ENCODE peak calls at places on chromosomes 1 and 21, in four cellular contexts. G, W, C and S are unnamed samples.

GRCh38 chr1:156509424-156510035 is 9.0 kb upstream of the MEF2D start:
- DNase-seq in G (no peak), W (no peak), C (no peak), S (no peak)

GRCh38 chr1:13513885-13514546 is at the start of gene LRRC38:
- DNase-seq in G (no peak), W (no peak), C (no peak), S (no peak)

GRCh38 chr1:244291171-244291866 is 160.4 kb downstream of the ADSS2 start:
- DNase-seq in G (no peak), W (no peak), C (no peak), S (no peak)

GRCh38 chr1:6248798-6249731 is 5.1 kb downstream of the HES3 start:
- DNase-seq in G (no peak), W (no peak), C (no peak), S (no peak)

GRCh38 chr1:64111787-64112186 is 91.6 kb upstream of the UBE2U start:
- DNase-seq in G (no peak), W (no peak), C (no peak), S (peak)

GRCh38 chr1:85581138-85581801 is 709 bp downstream of the CCN1 start:
- DNase-seq in G (no peak), W (no peak), C (peak), S (no peak)

GRCh38 chr1:17594026-17594425 is 54.5 kb downstream of the ARHGEF10L start:
- DNase-seq in G (no peak), W (no peak), C (no peak), S (no peak)

GRCh38 chr1:37890378-37891014 is 31.1 kb upstream of the MTF1 start:
- DNase-seq in G (peak), W (no peak), C (no peak), S (no peak)

GRCh38 chr1:64163972-64164371 is 39.5 kb upstream of the UBE2U start:
- DNase-seq in G (no peak), W (no peak), C (no peak), S (no peak)

GRCh38 chr1:186178426-186179043 is 196.5 kb downstream of the TPR start:
- DNase-seq in G (no peak), W (no peak), C (no peak), S (no peak)

GRCh38 chr1:171743014-171743870 is 1.4 kb upstream of the VAMP4 start:
- DNase-seq in G (peak), W (peak), C (peak), S (peak)

GRCh38 chr1:102191723-102192122 is 195.0 kb upstream of the OLFM3 start:
- DNase-seq in G (no peak), W (peak), C (no peak), S (peak)

DNA sequence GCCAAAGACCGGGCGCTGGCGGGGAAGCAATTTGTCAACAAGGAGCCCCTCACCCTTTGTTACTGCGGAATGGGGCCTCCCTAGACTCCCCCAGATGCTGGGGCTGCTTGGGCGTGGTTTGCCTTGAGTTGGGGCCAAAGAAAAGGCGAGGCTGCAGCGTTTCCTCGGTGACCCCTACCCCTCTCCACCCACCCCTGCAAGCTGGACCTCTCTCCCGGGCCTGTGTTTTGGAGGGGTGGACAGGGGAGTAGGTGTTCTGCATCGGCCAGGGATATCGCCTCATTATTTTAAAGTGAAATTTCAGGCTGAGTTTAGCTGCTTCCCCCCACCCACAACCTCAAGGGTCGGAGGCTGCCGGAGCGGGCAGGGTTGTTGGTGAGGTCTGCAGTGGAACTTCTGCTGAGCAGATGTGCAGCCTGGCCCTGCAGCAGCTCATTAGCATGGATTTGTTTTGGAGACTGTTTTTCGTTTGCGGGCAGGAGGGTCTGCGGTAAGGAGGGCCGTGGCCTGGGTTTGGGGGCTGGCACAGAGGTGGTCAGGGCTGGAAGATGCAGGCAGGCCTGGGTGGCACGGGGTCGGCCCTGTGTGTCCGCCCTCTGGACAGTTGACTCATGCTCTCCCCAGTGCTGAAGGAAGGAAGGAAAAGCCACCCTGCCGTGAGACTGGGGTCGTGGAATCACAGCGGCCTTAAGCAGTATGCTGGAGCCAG is 1.6 kb downstream of the NBL1 start:
- DNase-seq in G (no peak), W (no peak), C (no peak), S (no peak)
- H3K4me3 ChIP-seq in G (peak), W (peak), C (peak), S (peak)

GRCh38 chr1:91885331-91885715 is 628 bp downstream of the TGFBR3 start:
- DNase-seq in G (peak), W (no peak), C (no peak), S (no peak)

GRCh38 chr1:91885716-91886506 is at the start of gene TGFBR3:
- DNase-seq in G (peak), W (no peak), C (peak), S (no peak)

GRCh38 chr1:91881280-91881679 is 4.7 kb downstream of the TGFBR3 start:
- DNase-seq in G (no peak), W (no peak), C (no peak), S (no peak)

GRCh38 chr1:91883470-91883869 is 2.5 kb downstream of the TGFBR3 start:
- DNase-seq in G (peak), W (no peak), C (no peak), S (no peak)

DNA sequence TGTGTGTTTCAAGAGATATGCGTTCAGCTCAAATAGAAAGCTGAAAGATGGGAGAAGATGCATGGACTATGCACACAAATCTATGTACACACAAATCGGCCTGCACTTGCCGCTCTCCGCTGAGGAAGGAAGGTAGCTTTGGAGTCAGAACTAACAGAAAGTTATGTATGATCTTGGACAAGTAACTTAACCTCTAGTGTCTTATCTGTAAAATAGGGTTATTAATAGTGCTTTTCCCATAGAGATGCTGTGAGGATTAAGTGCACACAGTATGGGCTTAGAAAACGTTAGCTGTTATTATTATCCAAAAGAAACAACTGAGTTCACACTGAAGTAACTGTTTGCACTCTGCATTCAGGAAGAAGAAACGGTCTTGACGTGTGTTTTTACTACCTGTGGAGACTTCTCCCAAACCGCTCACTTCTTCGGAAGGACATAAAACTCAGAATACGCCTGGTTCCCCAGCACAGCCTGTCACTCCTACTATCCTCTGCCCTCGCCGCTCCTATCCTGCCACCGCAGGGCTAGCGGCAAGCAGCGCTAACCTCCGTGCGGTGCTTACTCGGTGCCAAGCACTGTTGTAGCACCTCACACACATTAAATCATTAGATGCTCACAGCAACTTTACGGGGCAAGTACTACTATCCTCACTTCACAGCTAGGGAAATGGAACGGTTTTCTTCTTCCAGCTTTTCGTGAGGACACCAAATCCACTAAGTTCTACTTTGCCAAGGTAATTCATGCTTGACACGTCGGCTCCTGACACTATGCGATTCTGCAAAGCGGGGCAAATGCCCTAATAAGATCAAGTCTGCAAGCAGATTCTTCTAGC is 1.3 kb downstream of the TGFBR3 start:
- DNase-seq in G (no peak), W (no peak), C (no peak), S (no peak)
- H3K4me3 ChIP-seq in G (peak), W (peak), C (peak), S (peak)

GRCh38 chr21:45543710-45544448 is 1.6 kb upstream of the SLC19A1 start:
- DNase-seq in G (no peak), W (no peak), C (no peak), S (no peak)
- H3K4me3 ChIP-seq in G (no peak), W (no peak), C (no peak), S (no peak)

DNA sequence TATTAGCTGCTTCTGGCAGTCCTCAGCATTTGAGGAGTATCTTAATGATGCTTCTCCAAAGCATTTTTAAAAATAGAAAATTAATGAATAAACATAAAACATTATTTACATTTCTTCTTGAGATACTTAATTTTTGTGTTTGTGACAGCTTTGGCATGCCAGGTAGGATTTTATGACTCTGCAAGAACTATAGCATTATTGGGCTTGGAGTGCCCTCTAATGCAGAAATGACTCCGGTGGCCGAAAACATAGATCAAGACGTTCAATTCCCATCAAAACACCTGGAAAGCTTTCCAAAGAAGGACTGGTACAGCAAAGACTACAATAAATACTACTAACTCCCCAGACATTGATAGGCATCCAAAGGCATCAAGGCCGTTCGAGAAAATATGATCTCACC is 366.4 kb upstream of the CXADR start:
- DNase-seq in G (no peak), W (no peak), C (no peak), S (no peak)
- H3K4me3 ChIP-seq in G (no peak), W (no peak), C (no peak), S (no peak)

DNA sequence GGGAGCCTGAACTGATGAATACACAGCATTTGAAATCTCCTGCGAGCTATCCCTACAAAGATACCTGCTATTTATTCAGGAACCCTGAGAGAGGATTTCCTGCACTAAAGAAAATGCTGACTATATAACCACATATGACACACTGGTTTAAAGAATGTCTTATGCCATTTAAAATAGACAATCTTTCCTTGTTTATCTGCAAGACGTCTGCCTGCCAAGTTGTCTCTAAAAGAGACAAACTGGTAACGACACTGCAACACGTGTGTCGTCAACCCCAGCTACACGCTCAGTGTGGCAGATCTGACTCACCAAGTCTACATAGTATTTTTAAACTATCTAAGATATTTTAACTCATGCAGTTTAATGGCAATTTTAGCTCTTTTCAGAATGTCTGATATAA is 42.7 kb downstream of the APP start:
- DNase-seq in G (peak), W (no peak), C (no peak), S (no peak)
- H3K4me3 ChIP-seq in G (no peak), W (no peak), C (no peak), S (no peak)